ENCODE peak calls at places on chromosomes 6 and 20, in ten cellular contexts. One of them, this sample, is unnamed.

GRCh38 chr6:68082086-68082485 is 553.0 kb upstream of the ADGRB3 start:
- DNase-seq in bronchial epithelial cell: no peak
- DNase-seq in GM13977: no peak
- DNase-seq in HFF-Myc: no peak
- DNase-seq in GM06990: no peak
- DNase-seq in CD8-positive, alpha-beta T cell: no peak
- DNase-seq in transverse colon: no peak
- DNase-seq in natural killer cell: no peak
- DNase-seq in mammary epithelial cell: no peak
- DNase-seq in IMR-90: no peak
- DNase-seq in this sample: no peak

GRCh38 chr20:39904713-39905112 is 784.3 kb downstream of the MAFB start:
- DNase-seq in CD8-positive, alpha-beta T cell: no peak
- DNase-seq in IMR-90: no peak
- DNase-seq in mammary epithelial cell: no peak
- DNase-seq in GM06990: no peak
- DNase-seq in GM13977: no peak
- DNase-seq in bronchial epithelial cell: no peak
- DNase-seq in natural killer cell: no peak
- DNase-seq in transverse colon: no peak
- DNase-seq in HFF-Myc: no peak
- DNase-seq in this sample: no peak

GRCh38 chr20:47348539-47349142 is 7.9 kb downstream of the ZMYND8 start:
- DNase-seq in HFF-Myc: no peak
- DNase-seq in GM13977: no peak
- DNase-seq in GM06990: no peak
- DNase-seq in natural killer cell: no peak
- DNase-seq in bronchial epithelial cell: no peak
- DNase-seq in CD8-positive, alpha-beta T cell: no peak
- DNase-seq in IMR-90: no peak
- DNase-seq in transverse colon: no peak
- DNase-seq in mammary epithelial cell: no peak
- DNase-seq in this sample: no peak

GRCh38 chr6:128252293-128253176 is 267.9 kb downstream of the PTPRK start:
- DNase-seq in GM06990: no peak
- DNase-seq in HFF-Myc: no peak
- DNase-seq in natural killer cell: no peak
- DNase-seq in mammary epithelial cell: no peak
- DNase-seq in GM13977: no peak
- DNase-seq in bronchial epithelial cell: no peak
- DNase-seq in CD8-positive, alpha-beta T cell: no peak
- DNase-seq in IMR-90: peak
- DNase-seq in transverse colon: no peak
- DNase-seq in this sample: no peak

GRCh38 chr6:52511572-52512151 is 65.2 kb downstream of the TRAM2 start:
- DNase-seq in CD8-positive, alpha-beta T cell: no peak
- DNase-seq in HFF-Myc: no peak
- DNase-seq in transverse colon: no peak
- DNase-seq in IMR-90: peak
- DNase-seq in GM13977: no peak
- DNase-seq in bronchial epithelial cell: peak
- DNase-seq in mammary epithelial cell: peak
- DNase-seq in natural killer cell: no peak
- DNase-seq in GM06990: no peak
- DNase-seq in this sample: no peak

GRCh38 chr6:140134224-140134623 is 759.8 kb upstream of the CITED2 start:
- DNase-seq in mammary epithelial cell: no peak
- DNase-seq in transverse colon: peak
- DNase-seq in CD8-positive, alpha-beta T cell: no peak
- DNase-seq in natural killer cell: no peak
- DNase-seq in bronchial epithelial cell: no peak
- DNase-seq in IMR-90: no peak
- DNase-seq in GM13977: no peak
- DNase-seq in GM06990: no peak
- DNase-seq in HFF-Myc: no peak
- DNase-seq in this sample: no peak

GRCh38 chr20:57164872-57165271 is 101.6 kb downstream of the BMP7 start:
- DNase-seq in GM06990: no peak
- DNase-seq in GM13977: no peak
- DNase-seq in transverse colon: no peak
- DNase-seq in IMR-90: no peak
- DNase-seq in CD8-positive, alpha-beta T cell: no peak
- DNase-seq in mammary epithelial cell: no peak
- DNase-seq in HFF-Myc: no peak
- DNase-seq in natural killer cell: no peak
- DNase-seq in bronchial epithelial cell: no peak
- DNase-seq in this sample: no peak

GRCh38 chr20:23606652-23607049 is 934 bp upstream of the CST9 start:
- DNase-seq in natural killer cell: peak
- DNase-seq in GM06990: peak
- DNase-seq in bronchial epithelial cell: peak
- DNase-seq in GM13977: peak
- DNase-seq in transverse colon: peak
- DNase-seq in CD8-positive, alpha-beta T cell: peak
- DNase-seq in IMR-90: peak
- DNase-seq in mammary epithelial cell: peak
- DNase-seq in HFF-Myc: peak
- DNase-seq in this sample: peak

GRCh38 chr6:25963426-25964123 is 973 bp downstream of the TRIM38 start:
- DNase-seq in mammary epithelial cell: peak
- DNase-seq in natural killer cell: no peak
- DNase-seq in transverse colon: no peak
- DNase-seq in CD8-positive, alpha-beta T cell: no peak
- DNase-seq in GM06990: no peak
- DNase-seq in HFF-Myc: no peak
- DNase-seq in GM13977: no peak
- DNase-seq in IMR-90: peak
- DNase-seq in bronchial epithelial cell: peak
- DNase-seq in this sample: no peak

GRCh38 chr6:38143191-38144154 is 323.9 kb downstream of the ZFAND3 start:
- DNase-seq in GM13977: no peak
- DNase-seq in natural killer cell: no peak
- DNase-seq in CD8-positive, alpha-beta T cell: no peak
- DNase-seq in mammary epithelial cell: peak
- DNase-seq in transverse colon: no peak
- DNase-seq in bronchial epithelial cell: no peak
- DNase-seq in IMR-90: no peak
- DNase-seq in HFF-Myc: no peak
- DNase-seq in GM06990: no peak
- DNase-seq in this sample: no peak

GRCh38 chr20:58888521-58889333 is 36.2 kb downstream of the GNAS start:
- DNase-seq in GM13977: peak
- DNase-seq in transverse colon: peak
- DNase-seq in CD8-positive, alpha-beta T cell: peak
- DNase-seq in HFF-Myc: no peak
- DNase-seq in IMR-90: peak
- DNase-seq in natural killer cell: peak
- DNase-seq in mammary epithelial cell: peak
- DNase-seq in GM06990: peak
- DNase-seq in bronchial epithelial cell: peak
- DNase-seq in this sample: peak

GRCh38 chr6:47235964-47236760 is 73.5 kb downstream of the TNFRSF21 start:
- DNase-seq in GM06990: no peak
- DNase-seq in IMR-90: no peak
- DNase-seq in natural killer cell: no peak
- DNase-seq in bronchial epithelial cell: no peak
- DNase-seq in transverse colon: peak
- DNase-seq in CD8-positive, alpha-beta T cell: no peak
- DNase-seq in HFF-Myc: no peak
- DNase-seq in GM13977: no peak
- DNase-seq in mammary epithelial cell: no peak
- DNase-seq in this sample: no peak

GRCh38 chr6:81166770-81167169 is 585.7 kb downstream of the TENT5A start:
- DNase-seq in bronchial epithelial cell: no peak
- DNase-seq in CD8-positive, alpha-beta T cell: no peak
- DNase-seq in mammary epithelial cell: no peak
- DNase-seq in GM06990: no peak
- DNase-seq in HFF-Myc: peak
- DNase-seq in transverse colon: no peak
- DNase-seq in natural killer cell: no peak
- DNase-seq in GM13977: no peak
- DNase-seq in IMR-90: peak
- DNase-seq in this sample: no peak

GRCh38 chr6:90197854-90198496 is 98.7 kb downstream of the BACH2 start:
- DNase-seq in bronchial epithelial cell: peak
- DNase-seq in transverse colon: no peak
- DNase-seq in GM13977: no peak
- DNase-seq in IMR-90: peak
- DNase-seq in natural killer cell: no peak
- DNase-seq in CD8-positive, alpha-beta T cell: no peak
- DNase-seq in HFF-Myc: peak
- DNase-seq in GM06990: no peak
- DNase-seq in mammary epithelial cell: peak
- DNase-seq in this sample: no peak

GRCh38 chr6:46103437-46103836 is 26.4 kb upstream of the ENPP4 start:
- DNase-seq in GM06990: no peak
- DNase-seq in IMR-90: no peak
- DNase-seq in CD8-positive, alpha-beta T cell: no peak
- DNase-seq in mammary epithelial cell: no peak
- DNase-seq in transverse colon: no peak
- DNase-seq in natural killer cell: no peak
- DNase-seq in GM13977: no peak
- DNase-seq in HFF-Myc: no peak
- DNase-seq in bronchial epithelial cell: no peak
- DNase-seq in this sample: no peak
- TF ChIP-seq CTCF in GM06990: peak
- TF ChIP-seq CTCF in IMR-90: no peak
- TF ChIP-seq CTCF in CD8-positive, alpha-beta T cell: no peak
- TF ChIP-seq CTCF in mammary epithelial cell: no peak
- TF ChIP-seq CTCF in transverse colon: no peak
- TF ChIP-seq CTCF in natural killer cell: no peak
- TF ChIP-seq CTCF in GM13977: peak
- TF ChIP-seq CTCF in HFF-Myc: no peak
- TF ChIP-seq CTCF in bronchial epithelial cell: no peak
- TF ChIP-seq CTCF in this sample: no peak

GRCh38 chr6:46090115-46091079 is 39.4 kb upstream of the ENPP4 start:
- DNase-seq in mammary epithelial cell: peak
- DNase-seq in HFF-Myc: peak
- DNase-seq in IMR-90: peak
- DNase-seq in bronchial epithelial cell: peak
- DNase-seq in GM06990: peak
- DNase-seq in natural killer cell: peak
- DNase-seq in CD8-positive, alpha-beta T cell: peak
- DNase-seq in transverse colon: peak
- DNase-seq in GM13977: peak
- DNase-seq in this sample: peak
- TF ChIP-seq CTCF in mammary epithelial cell: peak
- TF ChIP-seq CTCF in HFF-Myc: peak
- TF ChIP-seq CTCF in IMR-90: peak
- TF ChIP-seq CTCF in bronchial epithelial cell: peak
- TF ChIP-seq CTCF in GM06990: peak
- TF ChIP-seq CTCF in natural killer cell: peak
- TF ChIP-seq CTCF in CD8-positive, alpha-beta T cell: peak
- TF ChIP-seq CTCF in transverse colon: peak
- TF ChIP-seq CTCF in GM13977: peak
- TF ChIP-seq CTCF in this sample: peak

GRCh38 chr6:169521825-169522224 is 180.0 kb downstream of the WDR27 start:
- DNase-seq in GM13977: no peak
- DNase-seq in mammary epithelial cell: no peak
- DNase-seq in HFF-Myc: no peak
- DNase-seq in CD8-positive, alpha-beta T cell: no peak
- DNase-seq in natural killer cell: no peak
- DNase-seq in IMR-90: no peak
- DNase-seq in bronchial epithelial cell: no peak
- DNase-seq in GM06990: no peak
- DNase-seq in transverse colon: no peak
- DNase-seq in this sample: no peak

GRCh38 chr6:169520104-169520503 is 181.7 kb downstream of the WDR27 start:
- DNase-seq in CD8-positive, alpha-beta T cell: no peak
- DNase-seq in HFF-Myc: no peak
- DNase-seq in GM06990: no peak
- DNase-seq in natural killer cell: no peak
- DNase-seq in mammary epithelial cell: no peak
- DNase-seq in GM13977: no peak
- DNase-seq in IMR-90: peak
- DNase-seq in bronchial epithelial cell: no peak
- DNase-seq in transverse colon: no peak
- DNase-seq in this sample: no peak
- TF ChIP-seq CTCF in CD8-positive, alpha-beta T cell: no peak
- TF ChIP-seq CTCF in HFF-Myc: peak
- TF ChIP-seq CTCF in GM06990: no peak
- TF ChIP-seq CTCF in natural killer cell: no peak
- TF ChIP-seq CTCF in mammary epithelial cell: peak
- TF ChIP-seq CTCF in GM13977: no peak
- TF ChIP-seq CTCF in IMR-90: peak
- TF ChIP-seq CTCF in bronchial epithelial cell: no peak
- TF ChIP-seq CTCF in transverse colon: no peak
- TF ChIP-seq CTCF in this sample: peak

GRCh38 chr6:121901432-121901831 is 466.0 kb downstream of the GJA1 start:
- DNase-seq in IMR-90: no peak
- DNase-seq in GM13977: no peak
- DNase-seq in HFF-Myc: no peak
- DNase-seq in natural killer cell: no peak
- DNase-seq in CD8-positive, alpha-beta T cell: no peak
- DNase-seq in transverse colon: no peak
- DNase-seq in GM06990: no peak
- DNase-seq in mammary epithelial cell: no peak
- DNase-seq in bronchial epithelial cell: no peak
- DNase-seq in this sample: no peak

GRCh38 chr6:121890307-121890910 is 455.0 kb downstream of the GJA1 start:
- DNase-seq in GM13977: no peak
- DNase-seq in CD8-positive, alpha-beta T cell: no peak
- DNase-seq in mammary epithelial cell: no peak
- DNase-seq in GM06990: no peak
- DNase-seq in transverse colon: no peak
- DNase-seq in HFF-Myc: no peak
- DNase-seq in natural killer cell: no peak
- DNase-seq in bronchial epithelial cell: no peak
- DNase-seq in IMR-90: no peak
- DNase-seq in this sample: no peak

GRCh38 chr6:121897337-121897760 is 461.9 kb downstream of the GJA1 start:
- DNase-seq in transverse colon: no peak
- DNase-seq in HFF-Myc: no peak
- DNase-seq in natural killer cell: no peak
- DNase-seq in bronchial epithelial cell: peak
- DNase-seq in GM13977: no peak
- DNase-seq in IMR-90: peak
- DNase-seq in CD8-positive, alpha-beta T cell: no peak
- DNase-seq in GM06990: no peak
- DNase-seq in mammary epithelial cell: peak
- DNase-seq in this sample: no peak

GRCh38 chr6:121896771-121897170 is 461.3 kb downstream of the GJA1 start:
- DNase-seq in HFF-Myc: no peak
- DNase-seq in mammary epithelial cell: peak
- DNase-seq in IMR-90: peak
- DNase-seq in transverse colon: no peak
- DNase-seq in bronchial epithelial cell: peak
- DNase-seq in natural killer cell: no peak
- DNase-seq in GM06990: no peak
- DNase-seq in CD8-positive, alpha-beta T cell: no peak
- DNase-seq in GM13977: no peak
- DNase-seq in this sample: no peak

DNA sequence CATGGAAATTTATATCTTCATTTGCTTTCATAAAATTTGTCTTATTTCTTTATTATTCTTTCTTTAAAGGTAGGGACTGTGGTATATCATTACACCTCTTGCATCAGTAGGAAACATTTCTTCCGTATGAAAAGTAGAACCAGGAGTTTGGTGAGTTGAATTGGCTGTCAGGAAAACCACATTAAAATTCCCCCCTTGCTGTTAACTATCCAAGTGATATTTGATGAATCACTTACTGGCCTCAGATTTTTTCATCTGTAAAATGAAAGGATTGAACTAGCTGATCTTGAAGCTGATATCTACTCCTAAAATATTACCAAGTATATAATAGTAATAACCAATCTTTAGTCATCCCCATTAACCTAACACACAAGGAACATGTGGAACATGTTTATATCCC is 460.9 kb downstream of the GJA1 start:
- DNase-seq in HFF-Myc: no peak
- DNase-seq in IMR-90: no peak
- DNase-seq in natural killer cell: no peak
- DNase-seq in bronchial epithelial cell: peak
- DNase-seq in transverse colon: no peak
- DNase-seq in GM13977: no peak
- DNase-seq in mammary epithelial cell: peak
- DNase-seq in GM06990: no peak
- DNase-seq in CD8-positive, alpha-beta T cell: no peak
- DNase-seq in this sample: no peak
- TF ChIP-seq CTCF in HFF-Myc: no peak
- TF ChIP-seq CTCF in IMR-90: no peak
- TF ChIP-seq CTCF in natural killer cell: no peak
- TF ChIP-seq CTCF in bronchial epithelial cell: no peak
- TF ChIP-seq CTCF in transverse colon: no peak
- TF ChIP-seq CTCF in GM13977: no peak
- TF ChIP-seq CTCF in mammary epithelial cell: no peak
- TF ChIP-seq CTCF in GM06990: no peak
- TF ChIP-seq CTCF in CD8-positive, alpha-beta T cell: no peak
- TF ChIP-seq CTCF in this sample: no peak

This sample was measured in GM10248.